ENCODE peak calls at places on chromosomes 7 and 10, in eight cellular contexts. Q is left lung, A is OCI-LY7, V is cardiac fibroblast, R is psoas muscle, C is GM23338, F is MCF 10A, W is AG04450. N is an unnamed sample.

GRCh38 chr10:90604636-90605035 is 253.2 kb downstream of the HTR7 start:
- DNase-seq in A (no peak), Q (no peak), C (no peak), F (no peak), W (no peak), V (no peak), R (no peak), N (no peak)

GRCh38 chr10:76306859-76307258 is 875.4 kb downstream of the LRMDA start:
- DNase-seq in A (no peak), V (peak), R (no peak), F (peak), Q (no peak), W (no peak), C (no peak), N (no peak)

GRCh38 chr7:115546790-115547189 is 483.8 kb downstream of the TFEC start:
- DNase-seq in C (no peak), W (no peak), F (no peak), V (no peak), Q (no peak), R (no peak), A (no peak), N (no peak)

GRCh38 chr7:127862540-127862939 is 168.7 kb downstream of the LRRC4 start:
- DNase-seq in F (no peak), R (no peak), C (no peak), V (no peak), A (no peak), Q (no peak), W (no peak), N (no peak)

GRCh38 chr10:10847313-10847712 is 170.4 kb upstream of the CELF2 start:
- DNase-seq in F (no peak), V (no peak), R (no peak), C (no peak), Q (no peak), A (no peak), W (no peak), N (no peak)

GRCh38 chr7:100604976-100605911 is 3.1 kb downstream of the PCOLCE start:
- DNase-seq in F (no peak), C (peak), A (no peak), Q (peak), W (no peak), R (peak), V (no peak), N (peak)

GRCh38 chr7:23672033-23672432 is 8.0 kb upstream of the FAM221A start:
- DNase-seq in V (no peak), R (no peak), C (no peak), Q (no peak), A (no peak), F (no peak), W (no peak), N (no peak)

GRCh38 chr7:105647591-105647990 is 66.3 kb upstream of the EFCAB10 start:
- DNase-seq in Q (no peak), F (no peak), A (no peak), R (no peak), C (no peak), V (no peak), W (no peak), N (no peak)

GRCh38 chr7:100044719-100045118 is 4.9 kb upstream of the ZSCAN21 start:
- DNase-seq in Q (no peak), V (no peak), C (no peak), R (no peak), F (peak), W (no peak), A (peak), N (no peak)

GRCh38 chr10:77328272-77328816 is 309.3 kb downstream of the KCNMA1 start:
- DNase-seq in F (peak), V (peak), C (peak), R (no peak), Q (no peak), W (no peak), A (peak), N (peak)

GRCh38 chr7:115910541-115911164 is 119.9 kb downstream of the TFEC start:
- DNase-seq in R (no peak), C (peak), W (no peak), V (peak), A (peak), Q (no peak), F (peak), N (no peak)

DNA sequence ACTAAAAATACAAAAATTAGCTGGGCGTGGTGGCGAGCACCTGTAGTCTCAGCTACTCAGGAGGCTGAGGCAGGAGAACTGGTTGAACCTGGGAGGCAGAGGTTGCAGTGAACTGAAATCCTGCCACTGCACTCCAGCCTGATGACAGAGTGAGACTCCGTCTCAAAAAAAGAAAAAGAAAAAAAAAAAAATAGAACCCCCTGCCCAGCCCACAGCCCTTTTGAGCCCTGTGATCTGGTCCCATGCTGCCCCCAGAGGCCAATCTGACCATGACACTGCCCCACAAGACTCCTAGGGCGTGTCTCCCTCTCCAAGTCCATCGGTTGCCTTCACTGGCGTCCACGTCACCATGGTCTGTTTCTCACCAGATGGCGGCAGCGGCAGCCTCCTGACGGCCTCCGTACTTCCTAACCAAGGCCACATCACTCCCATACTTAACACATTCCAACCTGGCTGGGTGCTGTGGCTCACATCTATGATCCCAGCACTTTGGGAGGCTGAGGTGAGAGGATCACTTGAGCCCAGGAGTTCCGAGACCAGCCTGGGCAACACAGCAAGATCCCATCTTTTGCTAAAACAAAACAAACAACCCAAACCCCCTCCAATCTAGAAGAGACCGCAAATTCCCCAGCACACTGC is 18.0 kb downstream of the STX1A start:
- DNase-seq in C (peak), W (no peak), A (peak), R (no peak), Q (no peak), F (peak), V (peak), N (peak)
- TF ChIP-seq CTCF in C (peak), W (peak), A (peak), R (peak), Q (peak), F (peak), V (peak), N (peak)

DNA sequence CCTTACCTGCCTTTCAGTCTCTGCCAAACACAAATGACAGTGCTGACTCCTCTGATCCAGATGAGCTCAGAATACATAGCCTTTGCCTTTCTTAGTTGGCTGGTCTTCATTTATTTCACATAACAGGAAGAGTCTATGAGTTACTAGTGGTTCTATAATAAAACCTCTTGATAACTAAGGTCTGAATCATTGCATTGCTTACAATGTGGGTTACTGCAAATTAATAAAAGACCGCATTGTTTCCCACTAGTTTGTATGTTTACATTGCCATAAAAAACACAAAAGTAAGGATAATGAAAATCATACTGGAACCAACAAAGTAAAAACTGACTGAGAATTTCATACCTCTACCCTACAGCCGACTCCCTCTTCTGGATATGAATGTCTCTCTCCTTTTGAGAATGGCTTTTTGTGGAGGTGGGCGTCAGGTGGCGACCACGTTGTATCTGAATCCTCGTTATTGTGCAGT is 62.0 kb upstream of the AKR1E2 start:
- DNase-seq in F (no peak), R (no peak), W (peak), V (peak), A (no peak), Q (no peak), C (no peak), N (no peak)
- TF ChIP-seq CTCF in F (no peak), R (no peak), W (peak), V (no peak), A (no peak), Q (no peak), C (no peak), N (no peak)

GRCh38 chr10:69901623-69902505 is 100.2 kb downstream of the COL13A1 start:
- DNase-seq in Q (no peak), A (peak), F (peak), W (peak), C (peak), R (peak), V (peak), N (peak)
- TF ChIP-seq CTCF in Q (no peak), A (peak), F (peak), W (peak), C (peak), R (peak), V (peak), N (peak)

GRCh38 chr10:69470463-69471163 is 19.3 kb downstream of the TSPAN15 start:
- DNase-seq in F (no peak), C (no peak), V (no peak), A (no peak), R (no peak), W (no peak), Q (no peak), N (no peak)

GRCh38 chr10:69466689-69467088 is 15.4 kb downstream of the TSPAN15 start:
- DNase-seq in V (no peak), R (no peak), Q (no peak), W (no peak), C (no peak), F (no peak), A (no peak), N (no peak)

GRCh38 chr10:69466158-69466490 is 14.9 kb downstream of the TSPAN15 start:
- DNase-seq in R (no peak), W (no peak), A (no peak), Q (no peak), C (no peak), V (no peak), F (no peak), N (no peak)

GRCh38 chr10:69468771-69469129 is 17.5 kb downstream of the TSPAN15 start:
- DNase-seq in Q (no peak), C (peak), W (no peak), R (no peak), V (no peak), F (no peak), A (no peak), N (no peak)

GRCh38 chr10:69467928-69468770 is 16.9 kb downstream of the TSPAN15 start:
- DNase-seq in A (no peak), V (no peak), Q (no peak), W (no peak), R (no peak), F (no peak), C (peak), N (no peak)
- TF ChIP-seq CTCF in A (no peak), V (no peak), Q (no peak), W (no peak), R (no peak), F (no peak), C (no peak), N (no peak)

DNA sequence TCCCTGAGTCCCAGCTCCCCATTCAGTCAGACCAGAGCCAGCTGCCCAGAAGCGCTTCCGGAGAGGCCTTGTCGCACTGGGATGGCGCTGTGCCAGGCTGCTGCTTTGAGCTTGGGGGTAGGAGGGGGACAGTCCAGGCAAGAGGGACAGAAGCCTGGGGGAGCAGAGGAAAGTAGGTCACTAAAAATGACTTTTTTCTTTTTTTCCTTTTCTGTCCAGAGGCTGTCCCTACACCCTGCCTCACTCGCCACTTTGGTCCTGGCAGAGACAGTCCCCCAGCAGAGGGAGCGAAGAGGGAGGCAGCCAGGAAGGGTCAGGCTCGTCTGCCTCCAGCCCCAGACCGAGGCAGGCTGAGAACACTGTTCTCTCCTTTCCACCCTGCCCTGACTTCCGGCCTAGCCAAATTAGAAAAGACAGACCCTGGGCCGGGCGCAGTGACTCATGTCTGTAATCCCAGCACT is 15.8 kb upstream of the TRIM8 start:
- DNase-seq in Q (no peak), V (peak), C (no peak), A (no peak), F (peak), R (peak), W (no peak), N (no peak)
- TF ChIP-seq CTCF in Q (no peak), V (peak), C (no peak), A (no peak), F (no peak), R (no peak), W (peak), N (no peak)

GRCh38 chr10:103336370-103336769 is 14.6 kb downstream of the PCGF6 start:
- DNase-seq in F (no peak), V (no peak), C (no peak), A (no peak), W (no peak), Q (no peak), R (no peak), N (no peak)
- TF ChIP-seq CTCF in F (no peak), V (no peak), C (no peak), A (no peak), W (no peak), Q (no peak), R (no peak), N (no peak)

DNA sequence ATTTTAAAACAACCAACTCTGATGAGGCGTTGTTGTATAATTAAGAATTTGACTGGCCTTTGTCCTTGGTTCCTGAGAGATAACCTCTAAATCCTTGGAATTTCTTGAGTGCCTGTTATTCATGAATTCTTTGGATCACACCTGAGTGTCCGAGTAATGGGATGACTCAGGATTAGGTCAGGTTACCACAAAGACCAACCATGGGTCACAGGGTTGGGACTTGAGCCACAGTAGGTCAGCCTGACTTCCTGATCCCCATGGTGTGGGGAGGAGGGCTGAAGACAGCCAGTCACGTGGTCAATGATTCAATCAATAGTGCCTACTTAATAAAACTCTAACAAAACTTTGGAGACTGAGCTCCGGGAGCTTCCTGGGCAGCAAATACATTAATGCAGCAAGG is 192.5 kb downstream of the GFRA1 start:
- DNase-seq in C (peak), Q (no peak), F (peak), V (peak), R (no peak), A (no peak), W (no peak), N (no peak)
- TF ChIP-seq CTCF in C (no peak), Q (no peak), F (no peak), V (no peak), R (no peak), A (no peak), W (no peak), N (no peak)